ENCODE peak calls at places on chromosome 9, in four cellular contexts. One of them, this sample, is unnamed.

GRCh38 chr9:129400971-129401622 is 219.8 kb downstream of the C9orf50 start:
- DNase-seq in COR-L47: no peak
- DNase-seq in NCI-H345: no peak
- DNase-seq in occipital lobe: no peak
- DNase-seq in this sample: no peak

GRCh38 chr9:127565231-127565630 is 46.8 kb upstream of the STXBP1 start:
- DNase-seq in COR-L47: no peak
- DNase-seq in NCI-H345: no peak
- DNase-seq in occipital lobe: no peak
- DNase-seq in this sample: no peak

GRCh38 chr9:115220339-115221009 is 102.5 kb upstream of the TNC start:
- DNase-seq in COR-L47: peak; percentile 23
- DNase-seq in NCI-H345: peak; percentile 79
- DNase-seq in occipital lobe: no peak
- DNase-seq in this sample: peak; percentile 8

GRCh38 chr9:35828716-35829083 is at the start of gene FAM221B:
- DNase-seq in NCI-H345: peak; percentile 41
- DNase-seq in COR-L47: peak; percentile 34
- DNase-seq in occipital lobe: no peak
- DNase-seq in this sample: no peak

GRCh38 chr9:35311891-35312639 is 150.3 kb downstream of the UNC13B start:
- DNase-seq in occipital lobe: no peak
- DNase-seq in COR-L47: no peak
- DNase-seq in NCI-H345: no peak
- DNase-seq in this sample: no peak

GRCh38 chr9:132244582-132245455 is 83.0 kb downstream of the NTNG2 start:
- DNase-seq in occipital lobe: no peak
- DNase-seq in COR-L47: no peak
- DNase-seq in NCI-H345: no peak
- DNase-seq in this sample: no peak

GRCh38 chr9:96383165-96383939 is at the start of gene SLC35D2:
- DNase-seq in COR-L47: no peak
- DNase-seq in NCI-H345: peak; percentile 10
- DNase-seq in occipital lobe: peak; percentile 40
- DNase-seq in this sample: peak; percentile 40

GRCh38 chr9:99052849-99053715 is 51.8 kb upstream of the TGFBR1 start:
- DNase-seq in COR-L47: no peak
- DNase-seq in NCI-H345: no peak
- DNase-seq in occipital lobe: no peak
- DNase-seq in this sample: no peak

GRCh38 chr9:130232899-130233586 is 32.5 kb upstream of the HMCN2 start:
- DNase-seq in NCI-H345: no peak
- DNase-seq in occipital lobe: no peak
- DNase-seq in COR-L47: no peak
- DNase-seq in this sample: no peak

GRCh38 chr9:93154293-93154903 is 20.3 kb upstream of the NINJ1 start:
- DNase-seq in occipital lobe: no peak
- DNase-seq in COR-L47: peak; percentile 30
- DNase-seq in NCI-H345: no peak
- DNase-seq in this sample: no peak

GRCh38 chr9:122370303-122370702 is 521 bp upstream of the PTGS1 start:
- DNase-seq in NCI-H345: no peak
- DNase-seq in occipital lobe: no peak
- DNase-seq in COR-L47: no peak
- DNase-seq in this sample: no peak

GRCh38 chr9:79221084-79221483 is 350.7 kb upstream of the TLE4 start:
- DNase-seq in occipital lobe: no peak
- DNase-seq in COR-L47: no peak
- DNase-seq in NCI-H345: no peak
- DNase-seq in this sample: no peak

GRCh38 chr9:74795803-74796202 is 91.9 kb downstream of the TRPM6 start:
- DNase-seq in occipital lobe: no peak
- DNase-seq in COR-L47: no peak
- DNase-seq in NCI-H345: no peak
- DNase-seq in this sample: no peak

GRCh38 chr9:134624827-134625181 is 16.8 kb upstream of the COL5A1 start:
- DNase-seq in NCI-H345: no peak
- DNase-seq in occipital lobe: no peak
- DNase-seq in COR-L47: no peak
- DNase-seq in this sample: no peak

GRCh38 chr9:90773593-90773992 is 28.0 kb upstream of the SYK start:
- DNase-seq in COR-L47: peak; percentile 35
- DNase-seq in occipital lobe: no peak
- DNase-seq in NCI-H345: no peak
- DNase-seq in this sample: no peak

GRCh38 chr9:130347931-130348330 is 82.4 kb downstream of the HMCN2 start:
- DNase-seq in NCI-H345: no peak
- DNase-seq in COR-L47: no peak
- DNase-seq in occipital lobe: no peak
- DNase-seq in this sample: no peak

GRCh38 chr9:36584626-36585460 is 12.1 kb downstream of the MELK start:
- DNase-seq in NCI-H345: no peak
- DNase-seq in COR-L47: no peak
- DNase-seq in occipital lobe: no peak
- DNase-seq in this sample: no peak

GRCh38 chr9:123607987-123608565 is 252.1 kb downstream of the CRB2 start:
- DNase-seq in NCI-H345: no peak
- DNase-seq in COR-L47: no peak
- DNase-seq in occipital lobe: no peak
- DNase-seq in this sample: no peak

GRCh38 chr9:93636172-93636661 is 59.8 kb downstream of the PHF2 start:
- DNase-seq in NCI-H345: no peak
- DNase-seq in occipital lobe: no peak
- DNase-seq in COR-L47: no peak
- DNase-seq in this sample: no peak

GRCh38 chr9:126226991-126227937 is 99.4 kb upstream of the MVB12B start:
- DNase-seq in occipital lobe: no peak
- DNase-seq in COR-L47: no peak
- DNase-seq in NCI-H345: no peak
- DNase-seq in this sample: peak; percentile 17

GRCh38 chr9:80797427-80797825 is 891.9 kb downstream of the TLE1 start:
- DNase-seq in occipital lobe: no peak
- DNase-seq in COR-L47: no peak
- DNase-seq in NCI-H345: no peak
- DNase-seq in this sample: no peak

GRCh38 chr9:121972501-121972981 is 120.6 kb downstream of the TTLL11 start:
- DNase-seq in occipital lobe: no peak
- DNase-seq in NCI-H345: peak; percentile 13
- DNase-seq in COR-L47: no peak
- DNase-seq in this sample: peak; percentile 35

GRCh38 chr9:88418715-88419540 is 30.7 kb downstream of the SPIN1 start:
- DNase-seq in NCI-H345: no peak
- DNase-seq in occipital lobe: no peak
- DNase-seq in COR-L47: no peak
- DNase-seq in this sample: no peak

GRCh38 chr9:106438928-106439327 is 424.0 kb upstream of the ZNF462 start:
- DNase-seq in occipital lobe: no peak
- DNase-seq in NCI-H345: no peak
- DNase-seq in COR-L47: no peak
- DNase-seq in this sample: no peak

GRCh38 chr9:119020730-119021333 is 348.4 kb downstream of the BRINP1 start:
- DNase-seq in NCI-H345: peak; percentile 55
- DNase-seq in COR-L47: no peak
- DNase-seq in occipital lobe: no peak
- DNase-seq in this sample: no peak

GRCh38 chr9:1231998-1232919 is 182.1 kb downstream of the DMRT2 start:
- DNase-seq in COR-L47: no peak
- DNase-seq in NCI-H345: no peak
- DNase-seq in occipital lobe: no peak
- DNase-seq in this sample: peak; percentile 6

GRCh38 chr9:28648723-28649122 is 1075.4 kb upstream of the C9orf72 start:
- DNase-seq in COR-L47: no peak
- DNase-seq in occipital lobe: no peak
- DNase-seq in NCI-H345: no peak
- DNase-seq in this sample: no peak

GRCh38 chr9:89518466-89519392 is 20.8 kb upstream of the SEMA4D start:
- DNase-seq in occipital lobe: no peak
- DNase-seq in COR-L47: no peak
- DNase-seq in NCI-H345: no peak
- DNase-seq in this sample: no peak

GRCh38 chr9:71487046-71487445 is 281.3 kb downstream of the CEMIP2 start:
- DNase-seq in COR-L47: no peak
- DNase-seq in NCI-H345: no peak
- DNase-seq in occipital lobe: no peak
- DNase-seq in this sample: no peak

GRCh38 chr9:128863647-128864046 is 18.1 kb downstream of the KYAT1 start:
- DNase-seq in occipital lobe: no peak
- DNase-seq in NCI-H345: peak; percentile 51
- DNase-seq in COR-L47: peak; percentile 11
- DNase-seq in this sample: peak; percentile 61

This sample was measured in Ammon's horn.